ENCODE peak calls at places on chromosomes 12 and 14, in seven cellular contexts. K is CD8-positive, alpha-beta T cell; R is H1; F is HT-29; W is AG09309; L is fibroblast of the aortic adventitia; V is Daoy. S is an unnamed sample.

GRCh38 chr12:65886996-65887395 is 62.7 kb downstream of the HMGA2 start:
- DNase-seq in K (no peak), R (no peak), F (no peak), V (no peak), W (no peak), L (peak; percentile 79), S (no peak)

GRCh38 chr14:34021096-34021495 is 70.2 kb upstream of the EGLN3 start:
- DNase-seq in L (no peak), K (no peak), F (no peak), V (no peak), R (no peak), W (no peak), S (no peak)

GRCh38 chr14:91154851-91155625 is 41.2 kb downstream of the DGLUCY start:
- DNase-seq in F (peak; percentile 85), R (no peak), V (peak; percentile 89), W (no peak), K (peak; percentile 19), L (peak; percentile 55), S (peak; percentile 24)

GRCh38 chr14:55579724-55580400 is at the start of gene KTN1:
- DNase-seq in V (peak; percentile 95), L (peak; percentile 65), K (peak; percentile 79), F (peak; percentile 74), W (no peak), R (peak; percentile 79), S (peak; percentile 95)

GRCh38 chr12:65728913-65729793 is 95.1 kb upstream of the HMGA2 start:
- DNase-seq in W (no peak), R (peak; percentile 74), K (no peak), V (peak; percentile 70), F (no peak), L (no peak), S (peak; percentile 43)

GRCh38 chr14:104874571-104875411 is 9.7 kb downstream of the CEP170B start:
- DNase-seq in V (no peak), K (no peak), W (no peak), F (no peak), R (peak; percentile 44), L (no peak), S (no peak)

GRCh38 chr14:99320105-99320572 is 48.1 kb upstream of the BCL11B start:
- DNase-seq in W (no peak), K (peak; percentile 51), V (peak; percentile 86), F (peak; percentile 65), R (peak; percentile 96), L (peak; percentile 6), S (peak; percentile 73)

GRCh38 chr14:33062476-33062875 is 123.8 kb downstream of the NPAS3 start:
- DNase-seq in R (no peak), F (no peak), K (no peak), W (no peak), L (no peak), V (peak; percentile 5), S (no peak)

GRCh38 chr12:55693323-55694187 is 14.1 kb downstream of the ITGA7 start:
- DNase-seq in R (no peak), V (no peak), W (no peak), F (no peak), L (no peak), K (no peak), S (no peak)

GRCh38 chr12:34126239-34126641 is 103.9 kb downstream of the ALG10 start:
- DNase-seq in K (no peak), L (no peak), F (no peak), V (peak; percentile 21), R (no peak), W (no peak), S (no peak)

GRCh38 chr14:39268393-39268792 is 34.7 kb downstream of the MIA2 start:
- DNase-seq in V (no peak), W (no peak), R (no peak), K (no peak), L (peak; percentile 40), F (peak; percentile 39), S (peak; percentile 4)

GRCh38 chr14:34713681-34714319 is 593 bp downstream of the CFL2 start:
- DNase-seq in V (peak; percentile 58), R (no peak), K (no peak), F (peak; percentile 12), L (peak; percentile 78), W (no peak), S (peak; percentile 50)

GRCh38 chr12:110733089-110733715 is 9.5 kb downstream of the PPP1CC start:
- DNase-seq in F (no peak), V (no peak), W (no peak), L (peak; percentile 77), K (no peak), R (no peak), S (peak; percentile 43)

GRCh38 chr12:20438307-20438779 is 70.0 kb downstream of the PDE3A start:
- DNase-seq in K (no peak), L (peak; percentile 79), R (no peak), W (peak; percentile 50), V (no peak), F (no peak), S (peak; percentile 47)

GRCh38 chr12:27133022-27133590 is 50.7 kb upstream of the C12orf71 start:
- DNase-seq in W (no peak), K (no peak), V (no peak), F (no peak), R (no peak), L (no peak), S (no peak)

GRCh38 chr14:96225745-96226151 is 21.1 kb downstream of the BDKRB2 start:
- DNase-seq in R (peak; percentile 59), V (peak; percentile 63), K (no peak), W (peak; percentile 21), L (peak; percentile 79), F (no peak), S (peak; percentile 86)

GRCh38 chr12:2494490-2495192 is 300.1 kb upstream of the FKBP4 start:
- DNase-seq in R (no peak), W (no peak), L (peak; percentile 67), V (no peak), F (no peak), K (no peak), S (no peak)

GRCh38 chr14:101980700-101981099 is 16.3 kb downstream of the DYNC1H1 start:
- DNase-seq in R (no peak), V (peak; percentile 96), W (peak; percentile 98), F (peak; percentile 28), K (no peak), L (peak; percentile 99), S (peak; percentile 90)

GRCh38 chr14:100640481-100641273 is 53.5 kb upstream of the BEGAIN start:
- DNase-seq in F (no peak), R (no peak), L (no peak), K (peak; percentile 67), V (peak; percentile 89), W (no peak), S (no peak)

GRCh38 chr12:15446798-15447197 is 124.5 kb downstream of the PTPRO start:
- DNase-seq in K (no peak), V (peak; percentile 81), L (no peak), R (no peak), F (no peak), W (no peak), S (no peak)